ENCODE peak calls at places on chromosomes 16 and 17, in nine cellular contexts. Y is body of pancreas; P is testis; J is thoracic aorta; V is CD8-positive, alpha-beta T cell; R is adrenal gland; B is prostate gland; C is A673; S is MM.1S. F is an unnamed sample.

GRCh38 chr17:74442670-74443515 is 11.0 kb downstream of the GPRC5C start:
- DNase-seq in C (no peak), B (peak), R (peak), V (no peak), S (no peak), Y (peak), J (peak), P (peak), F (peak)

GRCh38 chr17:64115871-64116534 is 13.9 kb downstream of the ERN1 start:
- DNase-seq in S (no peak), C (no peak), J (no peak), R (peak), P (no peak), Y (peak), V (no peak), B (no peak), F (no peak)

GRCh38 chr17:5580367-5580766 is 3.9 kb downstream of the NLRP1 start:
- DNase-seq in S (peak), V (no peak), B (no peak), J (no peak), P (no peak), Y (no peak), C (no peak), R (no peak), F (no peak)

GRCh38 chr16:10922328-10923145 is 19.7 kb downstream of the DEXI start:
- DNase-seq in R (peak), S (no peak), J (peak), P (peak), Y (no peak), V (no peak), C (no peak), B (no peak), F (no peak)

GRCh38 chr16:52964290-52964689 is 88.4 kb downstream of the CHD9NB start:
- DNase-seq in B (no peak), J (no peak), R (no peak), S (no peak), P (no peak), V (no peak), Y (no peak), C (no peak), F (no peak)

GRCh38 chr16:73399486-73399885 is 351.6 kb upstream of the ZFHX3 start:
- DNase-seq in B (no peak), Y (no peak), R (no peak), S (no peak), J (no peak), P (no peak), V (no peak), C (no peak), F (peak)

GRCh38 chr16:87698241-87698640 is 67.5 kb downstream of the KLHDC4 start:
- DNase-seq in Y (no peak), S (no peak), V (no peak), J (no peak), R (no peak), P (no peak), B (no peak), C (no peak), F (peak)

GRCh38 chr17:60439501-60439900 is 17.2 kb downstream of the CHCT1 start:
- DNase-seq in P (no peak), Y (no peak), C (peak), V (no peak), R (no peak), S (peak), B (no peak), J (no peak), F (peak)

GRCh38 chr17:66386789-66387351 is 84.5 kb downstream of the PRKCA start:
- DNase-seq in J (no peak), V (no peak), B (no peak), Y (peak), S (no peak), P (no peak), R (no peak), C (no peak), F (no peak)

GRCh38 chr17:3738562-3739295 is 15.0 kb downstream of the HASPIN start:
- DNase-seq in C (no peak), S (no peak), J (no peak), P (peak), V (peak), B (peak), R (no peak), Y (peak), F (peak)

GRCh38 chr17:48588519-48588918 is 1.5 kb downstream of the HOXB3 start:
- DNase-seq in J (no peak), P (no peak), Y (no peak), S (no peak), V (no peak), R (no peak), C (no peak), B (no peak), F (no peak)

GRCh38 chr16:58510776-58511628 is 4.3 kb upstream of the SETD6 start:
- DNase-seq in Y (no peak), S (no peak), J (no peak), B (no peak), V (no peak), P (no peak), C (no peak), R (no peak), F (no peak)

GRCh38 chr17:2902546-2902945 is 106.3 kb downstream of the RAP1GAP2 start:
- DNase-seq in J (no peak), V (no peak), Y (no peak), P (no peak), S (no peak), B (no peak), C (no peak), R (no peak), F (no peak)

GRCh38 chr17:77349976-77350830 is 209.4 kb downstream of the SEC14L1 start:
- DNase-seq in C (no peak), B (no peak), R (peak), J (no peak), V (no peak), P (peak), S (no peak), Y (no peak), F (no peak)

GRCh38 chr16:49012961-49013726 is 268.5 kb downstream of the CBLN1 start:
- DNase-seq in J (no peak), V (no peak), P (no peak), R (peak), B (no peak), S (no peak), C (no peak), Y (peak), F (no peak)

GRCh38 chr17:1302761-1303160 is 23.3 kb downstream of the TRARG1 start:
- DNase-seq in Y (no peak), C (no peak), V (no peak), B (no peak), J (no peak), P (no peak), R (no peak), S (no peak), F (no peak)

GRCh38 chr17:27106982-27107360 is 186.9 kb upstream of the WSB1 start:
- DNase-seq in J (no peak), R (no peak), V (no peak), P (no peak), C (no peak), B (no peak), Y (no peak), S (no peak), F (no peak)

GRCh38 chr16:89312598-89313299 is 95.2 kb downstream of the ZNF778 start:
- DNase-seq in B (no peak), J (no peak), R (no peak), S (no peak), C (no peak), V (no peak), P (no peak), Y (no peak), F (no peak)

GRCh38 chr17:58120195-58120822 is 27.9 kb upstream of the OR4D1 start:
- DNase-seq in P (peak), R (peak), C (peak), Y (peak), V (peak), S (peak), B (peak), J (no peak), F (peak)

GRCh38 chr17:57016764-57017116 is 38.8 kb downstream of the SCPEP1 start:
- DNase-seq in Y (no peak), P (no peak), J (no peak), B (peak), S (no peak), V (no peak), C (no peak), R (no peak), F (no peak)

GRCh38 chr16:49972280-49972679 is 52.7 kb upstream of the CNEP1R1 start:
- DNase-seq in V (no peak), B (no peak), Y (no peak), S (peak), R (no peak), C (no peak), P (no peak), J (no peak), F (no peak)

GRCh38 chr17:9360610-9361571 is 214.7 kb downstream of the STX8 start:
- DNase-seq in B (no peak), Y (peak), R (peak), P (peak), V (no peak), J (no peak), C (peak), S (no peak), F (no peak)

GRCh38 chr17:36505171-36505570 is 18.7 kb downstream of the ZNHIT3 start:
- DNase-seq in R (no peak), P (no peak), J (no peak), C (no peak), S (no peak), V (no peak), Y (no peak), B (no peak), F (no peak)

GRCh38 chr16:24611310-24611709 is 71.9 kb downstream of the RBBP6 start:
- DNase-seq in P (no peak), J (no peak), C (no peak), R (no peak), S (no peak), B (no peak), V (no peak), Y (no peak), F (no peak)

GRCh38 chr16:80948886-80949502 is 57.7 kb downstream of the CMC2 start:
- DNase-seq in R (peak), Y (peak), V (no peak), B (no peak), C (peak), S (no peak), J (no peak), P (peak), F (peak)

GRCh38 chr16:74449470-74449869 is 28.2 kb upstream of the CLEC18B start:
- DNase-seq in S (no peak), V (no peak), C (no peak), J (no peak), P (no peak), Y (peak), R (peak), B (no peak), F (no peak)

GRCh38 chr16:84184775-84185174 is 2.1 kb downstream of the TAF1C start:
- DNase-seq in R (peak), C (no peak), B (no peak), J (no peak), P (no peak), S (no peak), Y (no peak), V (no peak), F (no peak)

GRCh38 chr16:84183572-84183875 is 3.3 kb downstream of the TAF1C start:
- DNase-seq in V (no peak), C (no peak), J (no peak), R (no peak), B (no peak), S (no peak), P (no peak), Y (no peak), F (no peak)

GRCh38 chr16:84182104-84182503 is 4.8 kb downstream of the TAF1C start:
- DNase-seq in Y (no peak), V (no peak), C (no peak), J (no peak), P (no peak), B (no peak), R (no peak), S (no peak), F (no peak)

GRCh38 chr16:84182680-84183571 is 3.9 kb downstream of the TAF1C start:
- DNase-seq in B (no peak), P (no peak), R (no peak), J (no peak), V (no peak), Y (no peak), S (no peak), C (no peak), F (no peak)

GRCh38 chr16:84183911-84184310 is 2.9 kb downstream of the TAF1C start:
- DNase-seq in S (no peak), B (no peak), Y (no peak), C (no peak), J (no peak), R (no peak), P (no peak), V (no peak), F (no peak)
- TF ChIP-seq CTCF in S (no peak), B (no peak), Y (no peak), C (no peak), J (no peak), R (peak), P (peak), V (no peak), F (no peak)

GRCh38 chr16:85753976-85754375 is 3.1 kb upstream of the C16orf74 start:
- DNase-seq in V (no peak), P (no peak), R (no peak), J (no peak), S (no peak), B (no peak), C (no peak), Y (peak), F (no peak)
- H3K4me3 ChIP-seq in V (no peak), P (no peak), R (no peak), J (no peak), S (no peak), B (no peak), C (no peak), Y (no peak), F (no peak)

GRCh38 chr17:75625813-75626486 is 7.3 kb upstream of the SMIM5 start:
- DNase-seq in P (peak), C (peak), V (no peak), B (no peak), S (peak), Y (no peak), R (peak), J (no peak), F (peak)
- TF ChIP-seq CTCF in P (peak), C (peak), V (no peak), B (no peak), S (peak), Y (peak), R (peak), J (peak), F (peak)

DNA sequence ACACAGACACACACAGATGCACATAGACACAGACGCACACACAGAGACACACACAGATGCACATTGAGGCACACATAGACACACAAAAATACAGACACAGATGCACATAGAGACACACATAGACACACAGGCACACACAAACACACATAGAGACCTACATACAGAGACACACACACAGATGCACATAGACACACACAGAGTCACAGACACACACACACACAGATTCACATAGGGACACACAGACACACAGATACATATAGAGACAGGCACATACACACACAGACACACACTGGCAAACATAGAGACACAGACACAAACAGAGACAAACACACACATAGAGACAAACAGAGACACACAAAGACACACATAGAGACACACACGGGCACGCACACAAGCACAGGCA is 9.9 kb upstream of the GCGR start:
- DNase-seq in Y (no peak), R (no peak), B (no peak), V (no peak), J (no peak), S (no peak), P (no peak), C (no peak), F (no peak)
- H3K4me3 ChIP-seq in Y (no peak), R (no peak), B (no peak), V (no peak), J (no peak), S (no peak), P (no peak), C (no peak), F (no peak)

GRCh38 chr17:7716901-7717755 is at the start of gene DNAH2:
- DNase-seq in V (peak), C (peak), S (no peak), P (peak), R (peak), Y (peak), B (peak), J (peak), F (peak)
- TF ChIP-seq CTCF in V (no peak), C (peak), S (peak), P (peak), R (peak), Y (peak), B (peak), J (peak), F (peak)

DNA sequence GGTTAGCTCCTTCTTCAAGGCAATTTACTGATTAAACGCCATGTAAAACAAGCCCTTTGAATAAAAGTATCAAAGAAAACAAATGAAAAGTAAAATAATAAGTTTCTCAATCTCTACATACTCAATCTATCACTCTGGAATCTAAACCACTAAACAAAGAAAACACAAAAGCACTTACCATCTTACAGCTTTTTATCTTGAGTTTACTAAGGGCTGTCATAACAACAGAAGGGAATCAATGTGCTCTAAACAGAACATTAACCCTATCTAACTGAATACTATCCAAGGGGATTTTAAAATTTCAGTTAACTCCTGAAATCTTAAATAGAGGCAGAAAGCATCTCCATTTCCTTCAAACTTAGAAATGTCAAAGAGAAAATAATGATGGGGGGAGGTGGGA is 3.4 kb downstream of the SKA2 start:
- DNase-seq in P (no peak), R (no peak), V (no peak), S (no peak), B (no peak), Y (no peak), C (no peak), J (no peak), F (no peak)
- H3K4me3 ChIP-seq in P (no peak), R (no peak), V (no peak), S (no peak), B (no peak), Y (no peak), C (peak), J (no peak), F (no peak)

GRCh38 chr17:32110596-32110995 is 31.7 kb upstream of the RHOT1 start:
- DNase-seq in R (no peak), Y (no peak), B (no peak), V (no peak), C (no peak), S (no peak), J (no peak), P (no peak), F (no peak)

GRCh38 chr17:32112416-32112815 is 29.9 kb upstream of the RHOT1 start:
- DNase-seq in J (no peak), Y (no peak), R (no peak), S (no peak), P (no peak), C (no peak), V (no peak), B (no peak), F (no peak)

GRCh38 chr17:32116937-32117336 is 25.4 kb upstream of the RHOT1 start:
- DNase-seq in S (no peak), B (no peak), V (no peak), P (no peak), J (no peak), Y (no peak), R (no peak), C (no peak), F (no peak)

GRCh38 chr17:32114536-32114935 is 27.8 kb upstream of the RHOT1 start:
- DNase-seq in J (no peak), B (no peak), C (no peak), P (no peak), V (no peak), S (no peak), Y (no peak), R (no peak), F (no peak)

DNA sequence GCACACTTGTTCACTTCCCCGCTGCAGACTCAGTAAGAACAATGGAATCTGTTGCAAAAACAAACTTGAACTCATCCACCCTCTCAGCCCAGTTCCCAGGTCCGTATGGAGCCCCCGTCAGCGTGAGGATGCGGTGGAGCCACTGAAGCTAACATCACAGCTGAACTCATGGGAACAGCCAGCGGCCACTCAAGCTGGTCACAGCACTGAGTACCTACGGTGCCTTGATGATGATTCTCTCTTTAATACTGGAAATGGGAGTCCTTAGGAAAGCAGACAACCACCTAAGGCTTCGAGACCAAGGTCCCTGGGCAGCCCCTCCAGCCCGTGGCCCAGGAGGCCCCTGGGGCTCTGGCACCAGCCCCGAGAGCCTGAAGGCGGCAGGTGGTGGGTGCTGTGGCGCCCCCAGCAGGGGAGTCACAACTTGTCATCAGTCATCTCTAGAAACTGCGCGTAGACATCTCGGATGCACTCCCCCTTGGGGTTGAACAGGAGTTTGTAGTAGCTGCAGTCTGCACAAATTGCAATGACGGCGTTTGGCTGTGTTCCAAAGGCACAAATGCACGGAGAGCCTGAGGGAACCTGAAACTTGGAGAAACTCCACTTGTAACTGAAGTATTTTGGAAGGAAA is 31.0 kb upstream of the RHOT1 start:
- DNase-seq in V (peak), S (no peak), Y (peak), P (peak), B (peak), J (peak), R (peak), C (peak), F (peak)
- TF ChIP-seq CTCF in V (peak), S (no peak), Y (peak), P (no peak), B (no peak), J (peak), R (peak), C (peak), F (peak)

DNA sequence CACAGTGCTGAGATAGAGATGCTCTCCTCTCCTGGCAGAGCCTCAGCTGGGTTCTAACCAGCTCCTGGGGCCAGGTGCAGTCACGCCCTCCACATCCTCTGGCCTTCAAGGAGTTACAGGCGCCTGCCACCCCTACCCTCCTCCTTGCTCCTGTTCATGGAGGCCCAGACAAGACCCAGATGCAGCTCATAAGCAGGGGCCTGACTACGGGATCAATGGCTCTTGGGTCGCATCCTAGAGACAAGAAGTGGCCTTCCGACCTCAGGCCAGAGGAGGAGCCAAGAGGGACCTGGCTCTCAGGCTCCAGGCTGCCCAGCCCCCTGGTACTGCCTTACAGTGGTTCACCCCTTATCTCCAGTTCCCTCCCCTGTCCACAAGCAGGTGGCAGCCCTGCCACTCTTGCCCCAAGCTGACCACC is 23.0 kb downstream of the ARHGAP27 start:
- DNase-seq in B (no peak), R (no peak), Y (no peak), C (no peak), J (no peak), S (no peak), V (no peak), P (no peak), F (no peak)
- H3K4me3 ChIP-seq in B (peak), R (no peak), Y (no peak), C (no peak), J (peak), S (peak), V (peak), P (no peak), F (peak)

GRCh38 chr16:67922740-67923139 is 8.9 kb downstream of the CTRL start:
- DNase-seq in V (no peak), R (no peak), B (peak), Y (no peak), P (no peak), S (no peak), J (no peak), C (no peak), F (no peak)
- TF ChIP-seq CTCF in V (no peak), R (no peak), B (no peak), Y (no peak), P (no peak), S (no peak), J (no peak), C (no peak), F (no peak)